ENCODE peak calls at places on chromosome 15, in five cellular contexts. One of them, this sample, is unnamed.

GRCh38 chr15:76866008-76866407 is 39.1 kb downstream of the SCAPER start:
- DNase-seq in BE2C: no peak
- DNase-seq in CD8-positive, alpha-beta memory T cell: no peak
- DNase-seq in H1: no peak
- DNase-seq in uterus: no peak
- DNase-seq in this sample: no peak

GRCh38 chr15:77863491-77864105 is 213.9 kb downstream of the TBC1D2B start:
- DNase-seq in CD8-positive, alpha-beta memory T cell: no peak
- DNase-seq in H1: no peak
- DNase-seq in uterus: peak; percentile 5
- DNase-seq in BE2C: no peak
- DNase-seq in this sample: no peak

GRCh38 chr15:60793656-60794055 is 314.7 kb upstream of the ICE2 start:
- DNase-seq in uterus: no peak
- DNase-seq in H1: no peak
- DNase-seq in BE2C: no peak
- DNase-seq in CD8-positive, alpha-beta memory T cell: no peak
- DNase-seq in this sample: no peak

GRCh38 chr15:71114066-71114680 is 1.1 kb upstream of the THSD4 start:
- DNase-seq in BE2C: no peak
- DNase-seq in uterus: no peak
- DNase-seq in H1: no peak
- DNase-seq in CD8-positive, alpha-beta memory T cell: no peak
- DNase-seq in this sample: no peak

GRCh38 chr15:73560501-73561117 is 72.6 kb downstream of the NPTN start:
- DNase-seq in BE2C: peak; percentile 38
- DNase-seq in CD8-positive, alpha-beta memory T cell: no peak
- DNase-seq in uterus: no peak
- DNase-seq in H1: no peak
- DNase-seq in this sample: peak; percentile 70

GRCh38 chr15:42157981-42158765 is 1.7 kb upstream of the PLA2G4F start:
- DNase-seq in CD8-positive, alpha-beta memory T cell: no peak
- DNase-seq in uterus: no peak
- DNase-seq in H1: no peak
- DNase-seq in BE2C: peak; percentile 62
- DNase-seq in this sample: peak; percentile 68

GRCh38 chr15:37099321-37100108 is 834 bp downstream of the MEIS2 start:
- DNase-seq in BE2C: peak; percentile 58
- DNase-seq in CD8-positive, alpha-beta memory T cell: no peak
- DNase-seq in uterus: peak; percentile 66
- DNase-seq in H1: no peak
- DNase-seq in this sample: no peak

GRCh38 chr15:67456677-67457529 is 64.0 kb upstream of the C15orf61 start:
- DNase-seq in uterus: peak; percentile 59
- DNase-seq in CD8-positive, alpha-beta memory T cell: peak; percentile 74
- DNase-seq in H1: peak; percentile 23
- DNase-seq in BE2C: peak; percentile 87
- DNase-seq in this sample: peak; percentile 55

GRCh38 chr15:49088996-49089395 is 42.8 kb upstream of the SECISBP2L start:
- DNase-seq in BE2C: no peak
- DNase-seq in uterus: no peak
- DNase-seq in H1: no peak
- DNase-seq in CD8-positive, alpha-beta memory T cell: no peak
- DNase-seq in this sample: no peak

GRCh38 chr15:49094923-49095322 is 48.7 kb upstream of the SECISBP2L start:
- DNase-seq in uterus: no peak
- DNase-seq in CD8-positive, alpha-beta memory T cell: no peak
- DNase-seq in H1: no peak
- DNase-seq in BE2C: no peak
- DNase-seq in this sample: no peak

GRCh38 chr15:49096090-49096750 is 50.0 kb upstream of the SECISBP2L start:
- DNase-seq in CD8-positive, alpha-beta memory T cell: no peak
- DNase-seq in BE2C: no peak
- DNase-seq in H1: no peak
- DNase-seq in uterus: no peak
- DNase-seq in this sample: no peak

GRCh38 chr15:49093252-49094105 is 47.2 kb upstream of the SECISBP2L start:
- DNase-seq in BE2C: no peak
- DNase-seq in uterus: no peak
- DNase-seq in CD8-positive, alpha-beta memory T cell: no peak
- DNase-seq in H1: no peak
- DNase-seq in this sample: no peak
- H3K36me3 ChIP-seq in BE2C: no peaks in the 10 kb centered on the region
- H3K36me3 ChIP-seq in uterus: no peaks in the 10 kb centered on the region
- H3K36me3 ChIP-seq in CD8-positive, alpha-beta memory T cell: no peaks in the 10 kb centered on the region
- H3K36me3 ChIP-seq in H1: no peaks in the 10 kb centered on the region
- H3K36me3 ChIP-seq in this sample: no peaks in the 10 kb centered on the region

GRCh38 chr15:85804481-85805165 is 9.9 kb upstream of the KLHL25 start:
- DNase-seq in uterus: no peak
- DNase-seq in H1: no peak
- DNase-seq in BE2C: no peak
- DNase-seq in CD8-positive, alpha-beta memory T cell: no peak
- DNase-seq in this sample: no peak
- H3K4me3 ChIP-seq in uterus: no peak overlapping the region
- H3K4me3 ChIP-seq in H1: no peak overlapping the region
- H3K4me3 ChIP-seq in BE2C: no peak overlapping the region
- H3K4me3 ChIP-seq in CD8-positive, alpha-beta memory T cell: no peak overlapping the region
- H3K4me3 ChIP-seq in this sample: no peak overlapping the region

DNA sequence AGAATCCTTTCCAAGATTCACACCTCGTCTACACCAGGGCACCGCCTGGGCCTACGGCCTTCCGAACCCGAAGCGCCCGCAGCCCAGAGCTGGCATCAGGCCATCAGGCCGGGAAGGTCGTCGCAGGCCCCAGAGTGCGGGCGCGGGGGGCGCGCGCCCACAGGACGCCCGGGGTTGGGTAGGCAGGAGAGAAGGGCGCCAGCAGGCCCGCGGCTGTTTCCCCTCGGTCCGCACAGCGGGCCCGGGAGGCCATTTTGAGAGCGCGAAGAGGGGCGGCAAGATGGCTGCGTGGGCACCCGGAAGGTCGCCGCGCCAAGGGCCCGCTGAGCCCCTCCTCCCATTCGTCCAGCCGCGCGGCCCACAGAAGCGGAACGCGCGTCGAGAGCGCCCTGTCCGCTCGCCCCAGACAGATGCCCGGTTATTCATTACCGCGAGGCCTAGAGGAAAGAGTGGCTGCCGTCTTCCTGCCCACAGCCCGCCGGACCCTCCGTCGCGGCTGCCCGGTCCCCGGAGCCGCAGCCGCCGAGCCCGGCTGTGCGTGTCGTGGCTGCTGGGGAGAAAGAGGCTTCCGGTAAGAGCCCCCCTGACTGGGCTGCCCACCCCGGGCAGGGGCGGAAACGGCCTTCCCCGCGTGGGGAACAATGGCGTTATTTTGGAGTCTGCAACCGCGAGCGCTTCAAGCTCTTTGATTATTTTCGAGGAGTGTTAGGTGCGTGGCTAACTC is 44.2 kb upstream of the POLG start:
- DNase-seq in H1: no peak
- DNase-seq in BE2C: no peak
- DNase-seq in CD8-positive, alpha-beta memory T cell: no peak
- DNase-seq in uterus: no peak
- DNase-seq in this sample: no peak
- H3K27me3 ChIP-seq in H1: peaks cover 99% of the 10 kb centered on the region
- H3K27me3 ChIP-seq in BE2C: no peaks in the 10 kb centered on the region
- H3K27me3 ChIP-seq in CD8-positive, alpha-beta memory T cell: peaks cover 20% of the 10 kb centered on the region
- H3K27me3 ChIP-seq in uterus: peaks cover 60% of the 10 kb centered on the region
- H3K27me3 ChIP-seq in this sample: peaks cover 95% of the 10 kb centered on the region

GRCh38 chr15:59096429-59096828 is 8.5 kb upstream of the CCNB2 start:
- DNase-seq in H1: no peak
- DNase-seq in BE2C: no peak
- DNase-seq in CD8-positive, alpha-beta memory T cell: no peak
- DNase-seq in uterus: no peak
- DNase-seq in this sample: no peak
- H3K36me3 ChIP-seq in H1: peaks cover 12% of the 10 kb centered on the region
- H3K36me3 ChIP-seq in BE2C: peaks cover 40% of the 10 kb centered on the region
- H3K36me3 ChIP-seq in CD8-positive, alpha-beta memory T cell: peaks cover 24% of the 10 kb centered on the region
- H3K36me3 ChIP-seq in uterus: no peaks in the 10 kb centered on the region
- H3K36me3 ChIP-seq in this sample: peaks cover 30% of the 10 kb centered on the region

GRCh38 chr15:78946493-78946892 is 1.6 kb upstream of the CTSH start:
- DNase-seq in CD8-positive, alpha-beta memory T cell: no peak
- DNase-seq in uterus: no peak
- DNase-seq in H1: no peak
- DNase-seq in BE2C: no peak
- DNase-seq in this sample: no peak

GRCh38 chr15:78942741-78943140 is 2.1 kb downstream of the CTSH start:
- DNase-seq in uterus: no peak
- DNase-seq in CD8-positive, alpha-beta memory T cell: no peak
- DNase-seq in H1: no peak
- DNase-seq in BE2C: no peak
- DNase-seq in this sample: no peak

GRCh38 chr15:78944202-78944625 is 632 bp downstream of the CTSH start:
- DNase-seq in CD8-positive, alpha-beta memory T cell: no peak
- DNase-seq in H1: no peak
- DNase-seq in BE2C: no peak
- DNase-seq in uterus: peak; percentile 23
- DNase-seq in this sample: no peak

GRCh38 chr15:78944669-78945407 is at the start of gene CTSH:
- DNase-seq in CD8-positive, alpha-beta memory T cell: peak; percentile 77
- DNase-seq in uterus: peak; percentile 79
- DNase-seq in BE2C: peak; percentile 86
- DNase-seq in H1: peak; percentile 38
- DNase-seq in this sample: no peak

GRCh38 chr15:78943692-78944091 is 1.2 kb downstream of the CTSH start:
- DNase-seq in H1: no peak
- DNase-seq in BE2C: no peak
- DNase-seq in uterus: no peak
- DNase-seq in CD8-positive, alpha-beta memory T cell: no peak
- DNase-seq in this sample: no peak
- H3K4me3 ChIP-seq in H1: no peak overlapping the region
- H3K4me3 ChIP-seq in BE2C: no peak overlapping the region
- H3K4me3 ChIP-seq in uterus: peak overlapping the region; percentile 51
- H3K4me3 ChIP-seq in CD8-positive, alpha-beta memory T cell: peak overlapping the region; percentile 61
- H3K4me3 ChIP-seq in this sample: no peak overlapping the region

GRCh38 chr15:89439764-89440163 is 56.6 kb downstream of the RHCG start:
- DNase-seq in H1: no peak
- DNase-seq in CD8-positive, alpha-beta memory T cell: no peak
- DNase-seq in uterus: no peak
- DNase-seq in BE2C: no peak
- DNase-seq in this sample: no peak
- H3K27me3 ChIP-seq in H1: no peaks in the 10 kb centered on the region
- H3K27me3 ChIP-seq in CD8-positive, alpha-beta memory T cell: peaks cover 6% of the 10 kb centered on the region
- H3K27me3 ChIP-seq in uterus: no peaks in the 10 kb centered on the region
- H3K27me3 ChIP-seq in BE2C: no peaks in the 10 kb centered on the region
- H3K27me3 ChIP-seq in this sample: peaks cover 35% of the 10 kb centered on the region